ENCODE peak calls at places on chromosomes 16 and 17, in eight cellular contexts. One of them, this sample, is unnamed.

GRCh38 chr17:18877104-18877503 is 19.2 kb downstream of the PRPSAP2 start:
- DNase-seq in esophagus squamous epithelium: no peak
- DNase-seq in hepatic stellate cell: peak; percentile 45
- DNase-seq in thoracic aorta: no peak
- DNase-seq in hypothalamus: no peak
- DNase-seq in body of pancreas: no peak
- DNase-seq in RWPE1: peak; percentile 57
- DNase-seq in EL: peak; percentile 77
- DNase-seq in this sample: no peak

GRCh38 chr17:48048321-48049140 is at the start of gene NFE2L1:
- DNase-seq in hepatic stellate cell: peak; percentile 85
- DNase-seq in EL: peak; percentile 97
- DNase-seq in esophagus squamous epithelium: peak; percentile 57
- DNase-seq in hypothalamus: no peak
- DNase-seq in thoracic aorta: peak; percentile 74
- DNase-seq in body of pancreas: peak; percentile 88
- DNase-seq in RWPE1: peak; percentile 85
- DNase-seq in this sample: peak; percentile 84

GRCh38 chr16:88606146-88606757 is 32.1 kb upstream of the IL17C start:
- DNase-seq in thoracic aorta: no peak
- DNase-seq in hepatic stellate cell: no peak
- DNase-seq in RWPE1: no peak
- DNase-seq in body of pancreas: no peak
- DNase-seq in esophagus squamous epithelium: no peak
- DNase-seq in hypothalamus: no peak
- DNase-seq in EL: no peak
- DNase-seq in this sample: no peak

GRCh38 chr16:49739381-49739780 is 116.5 kb downstream of the ZNF423 start:
- DNase-seq in thoracic aorta: no peak
- DNase-seq in RWPE1: no peak
- DNase-seq in EL: no peak
- DNase-seq in hypothalamus: no peak
- DNase-seq in body of pancreas: no peak
- DNase-seq in hepatic stellate cell: no peak
- DNase-seq in esophagus squamous epithelium: no peak
- DNase-seq in this sample: no peak

GRCh38 chr17:77420804-77421634 is 280.2 kb downstream of the SEC14L1 start:
- DNase-seq in hypothalamus: no peak
- DNase-seq in hepatic stellate cell: peak; percentile 92
- DNase-seq in thoracic aorta: no peak
- DNase-seq in esophagus squamous epithelium: no peak
- DNase-seq in RWPE1: peak; percentile 68
- DNase-seq in body of pancreas: peak; percentile 51
- DNase-seq in EL: peak; percentile 90
- DNase-seq in this sample: no peak

GRCh38 chr17:74296548-74296936 is 22.5 kb downstream of the DNAI2 start:
- DNase-seq in thoracic aorta: no peak
- DNase-seq in EL: peak; percentile 21
- DNase-seq in esophagus squamous epithelium: no peak
- DNase-seq in hypothalamus: peak; percentile 30
- DNase-seq in hepatic stellate cell: no peak
- DNase-seq in body of pancreas: peak; percentile 75
- DNase-seq in RWPE1: no peak
- DNase-seq in this sample: peak; percentile 53

GRCh38 chr16:76749780-76750375 is 441.1 kb upstream of the MON1B start:
- DNase-seq in hepatic stellate cell: no peak
- DNase-seq in EL: no peak
- DNase-seq in thoracic aorta: no peak
- DNase-seq in esophagus squamous epithelium: no peak
- DNase-seq in hypothalamus: no peak
- DNase-seq in body of pancreas: no peak
- DNase-seq in RWPE1: no peak
- DNase-seq in this sample: no peak

GRCh38 chr17:34400301-34400931 is 37.4 kb upstream of the CCL1 start:
- DNase-seq in thoracic aorta: no peak
- DNase-seq in RWPE1: no peak
- DNase-seq in hypothalamus: no peak
- DNase-seq in esophagus squamous epithelium: no peak
- DNase-seq in EL: no peak
- DNase-seq in body of pancreas: no peak
- DNase-seq in hepatic stellate cell: no peak
- DNase-seq in this sample: no peak

GRCh38 chr17:56468840-56469239 is 124.7 kb upstream of the NOG start:
- DNase-seq in hypothalamus: no peak
- DNase-seq in RWPE1: peak; percentile 41
- DNase-seq in body of pancreas: no peak
- DNase-seq in thoracic aorta: no peak
- DNase-seq in esophagus squamous epithelium: no peak
- DNase-seq in hepatic stellate cell: no peak
- DNase-seq in EL: no peak
- DNase-seq in this sample: no peak

GRCh38 chr16:68910051-68910450 is 66.7 kb downstream of the TANGO6 start:
- DNase-seq in esophagus squamous epithelium: no peak
- DNase-seq in RWPE1: no peak
- DNase-seq in body of pancreas: peak; percentile 84
- DNase-seq in EL: no peak
- DNase-seq in hepatic stellate cell: no peak
- DNase-seq in hypothalamus: no peak
- DNase-seq in thoracic aorta: no peak
- DNase-seq in this sample: peak; percentile 68

GRCh38 chr17:58121925-58122324 is 26.3 kb upstream of the OR4D1 start:
- DNase-seq in hypothalamus: no peak
- DNase-seq in esophagus squamous epithelium: no peak
- DNase-seq in RWPE1: peak; percentile 39
- DNase-seq in thoracic aorta: no peak
- DNase-seq in hepatic stellate cell: peak; percentile 17
- DNase-seq in body of pancreas: no peak
- DNase-seq in EL: peak; percentile 32
- DNase-seq in this sample: no peak

GRCh38 chr16:77660311-77660710 is 62.0 kb upstream of the NUDT7 start:
- DNase-seq in esophagus squamous epithelium: no peak
- DNase-seq in hypothalamus: no peak
- DNase-seq in thoracic aorta: no peak
- DNase-seq in EL: peak; percentile 6
- DNase-seq in body of pancreas: no peak
- DNase-seq in hepatic stellate cell: no peak
- DNase-seq in RWPE1: peak; percentile 8
- DNase-seq in this sample: peak; percentile 42

GRCh38 chr17:33873218-33873617 is 381.9 kb upstream of the CCL2 start:
- DNase-seq in EL: no peak
- DNase-seq in hypothalamus: no peak
- DNase-seq in RWPE1: no peak
- DNase-seq in body of pancreas: no peak
- DNase-seq in thoracic aorta: no peak
- DNase-seq in esophagus squamous epithelium: no peak
- DNase-seq in hepatic stellate cell: no peak
- DNase-seq in this sample: no peak

GRCh38 chr16:30482366-30482765 is 9.8 kb downstream of the ITGAL start:
- DNase-seq in hypothalamus: no peak
- DNase-seq in body of pancreas: no peak
- DNase-seq in EL: peak; percentile 13
- DNase-seq in esophagus squamous epithelium: no peak
- DNase-seq in thoracic aorta: no peak
- DNase-seq in hepatic stellate cell: no peak
- DNase-seq in RWPE1: no peak
- DNase-seq in this sample: no peak

GRCh38 chr16:17544785-17545184 is 74.0 kb upstream of the XYLT1 start:
- DNase-seq in hypothalamus: no peak
- DNase-seq in body of pancreas: no peak
- DNase-seq in hepatic stellate cell: no peak
- DNase-seq in thoracic aorta: no peak
- DNase-seq in esophagus squamous epithelium: no peak
- DNase-seq in EL: no peak
- DNase-seq in RWPE1: no peak
- DNase-seq in this sample: no peak

GRCh38 chr17:40952675-40953074 is 14.1 kb downstream of the KRT39 start:
- DNase-seq in RWPE1: peak; percentile 20
- DNase-seq in EL: peak; percentile 80
- DNase-seq in hypothalamus: no peak
- DNase-seq in esophagus squamous epithelium: no peak
- DNase-seq in hepatic stellate cell: peak; percentile 36
- DNase-seq in body of pancreas: peak; percentile 11
- DNase-seq in thoracic aorta: no peak
- DNase-seq in this sample: no peak

GRCh38 chr17:6666077-6666521 is 14.5 kb downstream of the C17orf100 start:
- DNase-seq in body of pancreas: peak; percentile 81
- DNase-seq in hepatic stellate cell: peak; percentile 85
- DNase-seq in esophagus squamous epithelium: no peak
- DNase-seq in RWPE1: peak; percentile 74
- DNase-seq in thoracic aorta: no peak
- DNase-seq in hypothalamus: peak; percentile 16
- DNase-seq in EL: peak; percentile 81
- DNase-seq in this sample: peak; percentile 55

GRCh38 chr17:19457046-19457445 is 46.0 kb downstream of the RNF112 start:
- DNase-seq in body of pancreas: no peak
- DNase-seq in hepatic stellate cell: no peak
- DNase-seq in RWPE1: no peak
- DNase-seq in hypothalamus: no peak
- DNase-seq in esophagus squamous epithelium: no peak
- DNase-seq in thoracic aorta: no peak
- DNase-seq in EL: no peak
- DNase-seq in this sample: no peak

GRCh38 chr17:80921159-80921558 is 70.5 kb upstream of the CHMP6 start:
- DNase-seq in hypothalamus: no peak
- DNase-seq in hepatic stellate cell: no peak
- DNase-seq in RWPE1: no peak
- DNase-seq in EL: no peak
- DNase-seq in esophagus squamous epithelium: no peak
- DNase-seq in thoracic aorta: no peak
- DNase-seq in body of pancreas: no peak
- DNase-seq in this sample: no peak

GRCh38 chr16:81551141-81551808 is 106.7 kb downstream of the CMIP start:
- DNase-seq in EL: peak; percentile 74
- DNase-seq in hypothalamus: no peak
- DNase-seq in body of pancreas: no peak
- DNase-seq in thoracic aorta: no peak
- DNase-seq in esophagus squamous epithelium: no peak
- DNase-seq in hepatic stellate cell: peak; percentile 90
- DNase-seq in RWPE1: no peak
- DNase-seq in this sample: no peak

GRCh38 chr16:10622036-10622921 is 41.9 kb upstream of the EMP2 start:
- DNase-seq in hypothalamus: no peak
- DNase-seq in body of pancreas: no peak
- DNase-seq in hepatic stellate cell: no peak
- DNase-seq in thoracic aorta: no peak
- DNase-seq in RWPE1: no peak
- DNase-seq in EL: no peak
- DNase-seq in esophagus squamous epithelium: no peak
- DNase-seq in this sample: no peak

GRCh38 chr16:67652578-67653130 is 7.4 kb downstream of the ACD start:
- DNase-seq in thoracic aorta: no peak
- DNase-seq in esophagus squamous epithelium: no peak
- DNase-seq in body of pancreas: no peak
- DNase-seq in hypothalamus: no peak
- DNase-seq in EL: peak; percentile 25
- DNase-seq in hepatic stellate cell: peak; percentile 59
- DNase-seq in RWPE1: peak; percentile 66
- DNase-seq in this sample: no peak

GRCh38 chr17:18978050-18978449 is 26.1 kb downstream of the SLC5A10 start:
- DNase-seq in thoracic aorta: no peak
- DNase-seq in hypothalamus: no peak
- DNase-seq in esophagus squamous epithelium: no peak
- DNase-seq in EL: no peak
- DNase-seq in hepatic stellate cell: no peak
- DNase-seq in RWPE1: no peak
- DNase-seq in body of pancreas: no peak
- DNase-seq in this sample: no peak

GRCh38 chr16:85253127-85253941 is 141.1 kb upstream of the CIBAR2 start:
- DNase-seq in thoracic aorta: no peak
- DNase-seq in hypothalamus: peak; percentile 55
- DNase-seq in esophagus squamous epithelium: no peak
- DNase-seq in RWPE1: peak; percentile 47
- DNase-seq in hepatic stellate cell: peak; percentile 78
- DNase-seq in EL: peak; percentile 35
- DNase-seq in body of pancreas: peak; percentile 56
- DNase-seq in this sample: no peak

GRCh38 chr17:21418446-21419298 is 42.5 kb downstream of the KCNJ12 start:
- DNase-seq in hepatic stellate cell: no peak
- DNase-seq in esophagus squamous epithelium: no peak
- DNase-seq in thoracic aorta: no peak
- DNase-seq in body of pancreas: no peak
- DNase-seq in EL: no peak
- DNase-seq in hypothalamus: no peak
- DNase-seq in RWPE1: no peak
- DNase-seq in this sample: no peak

GRCh38 chr17:8726951-8727555 is 17.6 kb downstream of the CCDC42 start:
- DNase-seq in body of pancreas: no peak
- DNase-seq in hypothalamus: no peak
- DNase-seq in esophagus squamous epithelium: no peak
- DNase-seq in thoracic aorta: no peak
- DNase-seq in hepatic stellate cell: no peak
- DNase-seq in EL: no peak
- DNase-seq in RWPE1: no peak
- DNase-seq in this sample: no peak

This sample was measured in foreskin melanocyte.